ENCODE peak calls at places on chromosomes 1 and 21, in six cellular contexts. One of them, this sample, is unnamed.

GRCh38 chr1:205270764-205271163 is 43.0 kb downstream of the TMCC2 start:
- DNase-seq in body of pancreas: no peak
- DNase-seq in upper lobe of right lung: no peak
- DNase-seq in kidney: no peak
- DNase-seq in HepG2: peak; percentile 65
- DNase-seq in hepatocyte: peak; percentile 41
- DNase-seq in this sample: no peak

GRCh38 chr1:243758647-243759046 is 91.4 kb downstream of the AKT3 start:
- DNase-seq in upper lobe of right lung: no peak
- DNase-seq in HepG2: no peak
- DNase-seq in hepatocyte: no peak
- DNase-seq in kidney: no peak
- DNase-seq in body of pancreas: no peak
- DNase-seq in this sample: no peak

GRCh38 chr1:14777516-14778506 is 179.3 kb downstream of the KAZN start:
- DNase-seq in hepatocyte: no peak
- DNase-seq in body of pancreas: no peak
- DNase-seq in upper lobe of right lung: no peak
- DNase-seq in kidney: no peak
- DNase-seq in HepG2: no peak
- DNase-seq in this sample: no peak

GRCh38 chr1:170460379-170460778 is 71.6 kb upstream of the GORAB start:
- DNase-seq in hepatocyte: no peak
- DNase-seq in kidney: no peak
- DNase-seq in body of pancreas: no peak
- DNase-seq in HepG2: no peak
- DNase-seq in upper lobe of right lung: no peak
- DNase-seq in this sample: no peak

GRCh38 chr1:55257958-55258357 is 42.8 kb upstream of the USP24 start:
- DNase-seq in body of pancreas: no peak
- DNase-seq in kidney: no peak
- DNase-seq in HepG2: no peak
- DNase-seq in upper lobe of right lung: no peak
- DNase-seq in hepatocyte: no peak
- DNase-seq in this sample: peak; percentile 37

GRCh38 chr1:55196433-55197035 is 18.6 kb downstream of the USP24 start:
- DNase-seq in upper lobe of right lung: no peak
- DNase-seq in body of pancreas: no peak
- DNase-seq in kidney: no peak
- DNase-seq in hepatocyte: no peak
- DNase-seq in HepG2: no peak
- DNase-seq in this sample: no peak

GRCh38 chr1:147815503-147815902 is 55.1 kb upstream of the GJA5 start:
- DNase-seq in HepG2: no peak
- DNase-seq in body of pancreas: no peak
- DNase-seq in hepatocyte: no peak
- DNase-seq in kidney: no peak
- DNase-seq in upper lobe of right lung: no peak
- DNase-seq in this sample: no peak

GRCh38 chr21:36709030-36709867 is 10.3 kb downstream of the SIM2 start:
- DNase-seq in HepG2: no peak
- DNase-seq in kidney: no peak
- DNase-seq in hepatocyte: no peak
- DNase-seq in upper lobe of right lung: peak; percentile 56
- DNase-seq in body of pancreas: peak; percentile 8
- DNase-seq in this sample: no peak

GRCh38 chr1:86146566-86146965 is 10.0 kb downstream of the COL24A1 start:
- DNase-seq in kidney: no peak
- DNase-seq in body of pancreas: no peak
- DNase-seq in HepG2: no peak
- DNase-seq in hepatocyte: no peak
- DNase-seq in upper lobe of right lung: no peak
- DNase-seq in this sample: no peak

GRCh38 chr1:7186382-7187120 is 401.3 kb downstream of the CAMTA1 start:
- DNase-seq in upper lobe of right lung: no peak
- DNase-seq in HepG2: no peak
- DNase-seq in hepatocyte: no peak
- DNase-seq in body of pancreas: no peak
- DNase-seq in kidney: no peak
- DNase-seq in this sample: no peak
- TF ChIP-seq CTCF in upper lobe of right lung: no peak
- TF ChIP-seq CTCF in HepG2: no peak
- TF ChIP-seq CTCF in hepatocyte: no peak
- TF ChIP-seq CTCF in body of pancreas: no peak
- TF ChIP-seq CTCF in kidney: no peak
- TF ChIP-seq CTCF in this sample: no peak

GRCh38 chr1:66380452-66381212 is 153.3 kb upstream of the SGIP1 start:
- DNase-seq in kidney: no peak
- DNase-seq in HepG2: no peak
- DNase-seq in body of pancreas: no peak
- DNase-seq in hepatocyte: no peak
- DNase-seq in upper lobe of right lung: no peak
- DNase-seq in this sample: no peak
- H3K4me3 ChIP-seq in kidney: no peak overlapping the region
- H3K4me3 ChIP-seq in HepG2: no peak overlapping the region
- H3K4me3 ChIP-seq in body of pancreas: no peak overlapping the region
- H3K4me3 ChIP-seq in hepatocyte: no peak overlapping the region
- H3K4me3 ChIP-seq in upper lobe of right lung: no peak overlapping the region
- H3K4me3 ChIP-seq in this sample: no peak overlapping the region

GRCh38 chr1:246988316-246988715 is 19.5 kb downstream of the ZNF695 start:
- DNase-seq in upper lobe of right lung: no peak
- DNase-seq in hepatocyte: no peak
- DNase-seq in body of pancreas: no peak
- DNase-seq in HepG2: no peak
- DNase-seq in kidney: no peak
- DNase-seq in this sample: no peak

GRCh38 chr1:246987083-246987690 is 20.7 kb downstream of the ZNF695 start:
- DNase-seq in upper lobe of right lung: no peak
- DNase-seq in kidney: no peak
- DNase-seq in HepG2: no peak
- DNase-seq in body of pancreas: no peak
- DNase-seq in hepatocyte: no peak
- DNase-seq in this sample: no peak

GRCh38 chr1:246989901-246990300 is 18.0 kb downstream of the ZNF695 start:
- DNase-seq in HepG2: no peak
- DNase-seq in upper lobe of right lung: no peak
- DNase-seq in hepatocyte: no peak
- DNase-seq in body of pancreas: no peak
- DNase-seq in kidney: no peak
- DNase-seq in this sample: no peak
- H3K9me3 ChIP-seq in HepG2: peaks cover 96% of the 10 kb centered on the region
- H3K9me3 ChIP-seq in upper lobe of right lung: peaks cover 59% of the 10 kb centered on the region
- H3K9me3 ChIP-seq in hepatocyte: peaks cover 36% of the 10 kb centered on the region
- H3K9me3 ChIP-seq in body of pancreas: no peaks in the 10 kb centered on the region
- H3K9me3 ChIP-seq in kidney: peaks cover 24% of the 10 kb centered on the region
- H3K9me3 ChIP-seq in this sample: peaks cover 19% of the 10 kb centered on the region

GRCh38 chr1:162276493-162276892 is 100.2 kb downstream of the SPATA46 start:
- DNase-seq in upper lobe of right lung: no peak
- DNase-seq in kidney: no peak
- DNase-seq in body of pancreas: no peak
- DNase-seq in hepatocyte: peak; percentile 52
- DNase-seq in HepG2: peak; percentile 50
- DNase-seq in this sample: no peak

GRCh38 chr1:162270016-162270415 is 106.6 kb downstream of the SPATA46 start:
- DNase-seq in HepG2: no peak
- DNase-seq in body of pancreas: no peak
- DNase-seq in hepatocyte: no peak
- DNase-seq in upper lobe of right lung: no peak
- DNase-seq in kidney: no peak
- DNase-seq in this sample: no peak

GRCh38 chr1:162271972-162272371 is 104.7 kb downstream of the SPATA46 start:
- DNase-seq in upper lobe of right lung: no peak
- DNase-seq in hepatocyte: no peak
- DNase-seq in body of pancreas: no peak
- DNase-seq in kidney: no peak
- DNase-seq in HepG2: no peak
- DNase-seq in this sample: no peak

GRCh38 chr1:162279099-162279498 is 97.6 kb downstream of the SPATA46 start:
- DNase-seq in upper lobe of right lung: no peak
- DNase-seq in HepG2: no peak
- DNase-seq in body of pancreas: no peak
- DNase-seq in hepatocyte: no peak
- DNase-seq in kidney: no peak
- DNase-seq in this sample: no peak

GRCh38 chr1:162275622-162276175 is 101.0 kb downstream of the SPATA46 start:
- DNase-seq in upper lobe of right lung: no peak
- DNase-seq in HepG2: no peak
- DNase-seq in kidney: no peak
- DNase-seq in body of pancreas: no peak
- DNase-seq in hepatocyte: no peak
- DNase-seq in this sample: no peak
- TF ChIP-seq CTCF in upper lobe of right lung: no peak
- TF ChIP-seq CTCF in HepG2: no peak
- TF ChIP-seq CTCF in kidney: no peak
- TF ChIP-seq CTCF in body of pancreas: no peak
- TF ChIP-seq CTCF in hepatocyte: no peak
- TF ChIP-seq CTCF in this sample: no peak

DNA sequence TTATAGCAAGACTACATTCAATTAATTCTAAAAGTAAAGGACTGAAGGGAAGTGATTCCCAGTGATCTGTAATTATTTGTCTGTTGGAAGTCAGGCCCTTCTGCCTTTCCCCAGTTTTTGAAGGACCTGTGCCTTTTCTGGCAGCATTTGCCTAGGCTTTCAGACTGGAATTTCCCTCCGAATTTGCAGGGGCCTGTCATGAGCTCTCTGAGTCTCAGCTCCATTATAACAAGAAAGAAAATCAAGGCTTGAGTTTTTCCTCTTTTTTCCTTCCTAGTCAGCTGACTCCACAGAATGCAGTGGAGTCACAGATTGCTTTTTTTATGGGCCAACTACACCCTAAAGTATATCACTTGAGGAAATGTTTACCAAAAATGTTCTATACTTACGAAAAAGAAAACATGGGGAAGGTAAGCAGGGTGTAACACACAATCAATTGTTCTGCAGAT is 1.1 kb downstream of the NR5A2 start:
- DNase-seq in kidney: no peak
- DNase-seq in upper lobe of right lung: no peak
- DNase-seq in HepG2: no peak
- DNase-seq in body of pancreas: no peak
- DNase-seq in hepatocyte: peak; percentile 17
- DNase-seq in this sample: no peak
- H3K4me3 ChIP-seq in kidney: peak overlapping the region; percentile 58
- H3K4me3 ChIP-seq in upper lobe of right lung: peak overlapping the region; percentile 50
- H3K4me3 ChIP-seq in HepG2: peak overlapping the region; percentile 70
- H3K4me3 ChIP-seq in body of pancreas: peak overlapping the region; percentile 65
- H3K4me3 ChIP-seq in hepatocyte: peak overlapping the region; percentile 82
- H3K4me3 ChIP-seq in this sample: no peak overlapping the region

DNA sequence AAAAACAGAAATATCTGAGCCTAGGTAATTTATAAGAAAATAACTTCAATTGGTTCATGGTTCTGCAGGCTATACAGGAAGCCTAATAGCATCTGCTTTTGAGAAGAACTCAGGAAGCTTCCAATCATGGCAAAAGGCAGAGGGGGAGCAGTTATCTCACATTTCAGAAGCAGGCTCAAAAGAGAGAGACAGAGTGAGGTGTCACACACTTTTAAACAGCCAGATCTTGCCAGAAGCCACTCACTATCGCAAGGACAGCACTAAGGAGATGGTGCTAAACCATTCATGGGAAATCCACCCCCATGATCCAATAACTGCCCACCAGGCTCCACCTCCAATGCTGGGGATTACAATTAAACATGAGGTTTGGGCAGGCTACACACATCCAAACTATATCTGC is 25.5 kb downstream of the RGS18 start:
- DNase-seq in upper lobe of right lung: no peak
- DNase-seq in hepatocyte: no peak
- DNase-seq in kidney: no peak
- DNase-seq in body of pancreas: no peak
- DNase-seq in HepG2: no peak
- DNase-seq in this sample: no peak
- H3K9me3 ChIP-seq in upper lobe of right lung: no peaks in the 10 kb centered on the region
- H3K9me3 ChIP-seq in hepatocyte: no peaks in the 10 kb centered on the region
- H3K9me3 ChIP-seq in kidney: no peaks in the 10 kb centered on the region
- H3K9me3 ChIP-seq in body of pancreas: no peaks in the 10 kb centered on the region
- H3K9me3 ChIP-seq in HepG2: no peaks in the 10 kb centered on the region
- H3K9me3 ChIP-seq in this sample: no peaks in the 10 kb centered on the region